ENCODE peak calls at places on chromosomes 3 and 15, in six cellular contexts. D is A549, O is mucosa of descending colon, W is aorta, L is MG63, T is heart right ventricle. X is an unnamed sample.

GRCh38 chr15:67043939-67044771 is 21.2 kb upstream of the SMAD3 start:
- DNase-seq in D (peak; percentile 89), O (no peak), W (peak; percentile 88), L (peak; percentile 95), T (no peak), X (peak; percentile 95)

GRCh38 chr15:62606376-62607164 is 436.0 kb upstream of the TPM1 start:
- DNase-seq in D (peak; percentile 80), O (no peak), W (no peak), L (peak; percentile 91), T (no peak), X (peak; percentile 94)

GRCh38 chr3:106913111-106913698 is 464.0 kb upstream of the CCDC54 start:
- DNase-seq in D (no peak), O (no peak), W (no peak), L (peak; percentile 34), T (no peak), X (peak; percentile 27)

GRCh38 chr3:147129665-147130064 is 276.7 kb downstream of the ZIC4 start:
- DNase-seq in D (no peak), O (no peak), W (no peak), L (no peak), T (no peak), X (no peak)

GRCh38 chr3:124032351-124032880 is 40.5 kb upstream of the ROPN1 start:
- DNase-seq in D (no peak), O (no peak), W (no peak), L (no peak), T (peak; percentile 84), X (peak; percentile 40)

GRCh38 chr15:90222538-90222937 is 11.2 kb downstream of the CIB1 start:
- DNase-seq in D (no peak), O (peak; percentile 7), W (no peak), L (no peak), T (no peak), X (no peak)

GRCh38 chr15:65987100-65987499 is 117.8 kb downstream of the RAB11A start:
- DNase-seq in D (no peak), O (no peak), W (no peak), L (no peak), T (no peak), X (no peak)

GRCh38 chr3:47762233-47762632 is 19.5 kb downstream of the SMARCC1 start:
- DNase-seq in D (no peak), O (no peak), W (no peak), L (no peak), T (no peak), X (peak; percentile 18)

GRCh38 chr3:72181231-72181630 is 396.3 kb upstream of the PROK2 start:
- DNase-seq in D (no peak), O (no peak), W (no peak), L (no peak), T (no peak), X (no peak)

GRCh38 chr3:61793056-61793455 is 231.7 kb downstream of the PTPRG start:
- DNase-seq in D (no peak), O (no peak), W (no peak), L (no peak), T (no peak), X (no peak)

GRCh38 chr3:45553469-45553974 is 41.0 kb upstream of the LIMD1 start:
- DNase-seq in D (no peak), O (no peak), W (no peak), L (peak; percentile 71), T (peak; percentile 71), X (peak; percentile 75)

GRCh38 chr3:45557471-45557870 is 37.1 kb upstream of the LIMD1 start:
- DNase-seq in D (no peak), O (no peak), W (no peak), L (no peak), T (no peak), X (no peak)

GRCh38 chr3:45555666-45556065 is 38.9 kb upstream of the LIMD1 start:
- DNase-seq in D (no peak), O (no peak), W (no peak), L (no peak), T (no peak), X (no peak)

GRCh38 chr3:45554001-45554691 is 40.4 kb upstream of the LIMD1 start:
- DNase-seq in D (no peak), O (no peak), W (no peak), L (no peak), T (peak; percentile 64), X (peak; percentile 49)

GRCh38 chr3:45555154-45555591 is 39.4 kb upstream of the LIMD1 start:
- DNase-seq in D (no peak), O (no peak), W (no peak), L (no peak), T (no peak), X (no peak)
- H3K4me3 ChIP-seq in D (no peak overlapping the region), O (no peak overlapping the region), W (no peak overlapping the region), L (no peak overlapping the region), T (no peak overlapping the region), X (no peak overlapping the region)

DNA sequence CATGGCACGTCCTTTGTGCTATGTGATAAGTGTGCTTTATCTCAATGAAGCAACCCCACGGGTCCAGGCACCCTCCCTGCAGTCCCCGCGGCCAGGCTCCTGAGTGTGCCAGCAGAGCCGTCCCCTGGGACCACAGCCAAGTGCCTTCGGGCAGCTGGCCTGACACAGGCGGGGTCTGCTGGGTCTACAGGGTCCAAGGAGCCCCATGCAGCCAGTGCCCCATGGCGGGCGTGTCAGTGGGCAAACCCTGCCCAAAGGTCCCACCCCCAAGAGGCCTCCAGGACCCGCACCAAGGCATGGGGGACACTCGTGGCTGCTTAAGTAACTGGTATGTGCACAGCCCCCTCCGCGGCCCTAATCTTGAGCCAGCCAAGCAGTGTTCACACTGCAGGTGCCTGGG is 35.3 kb downstream of the KLHL25 start:
- DNase-seq in D (no peak), O (no peak), W (peak; percentile 79), L (no peak), T (peak; percentile 52), X (no peak)
- H3K4me3 ChIP-seq in D (no peak overlapping the region), O (no peak overlapping the region), W (no peak overlapping the region), L (no peak overlapping the region), T (no peak overlapping the region), X (no peak overlapping the region)

GRCh38 chr15:92656089-92656488 is 514 bp upstream of the FAM174B start:
- DNase-seq in D (no peak), O (no peak), W (no peak), L (no peak), T (no peak), X (no peak)
- H3K4me3 ChIP-seq in D (peak overlapping the region; percentile 57), O (no peak overlapping the region), W (no peak overlapping the region), L (peak overlapping the region; percentile 45), T (no peak overlapping the region), X (no peak overlapping the region)

GRCh38 chr15:79922512-79923067 is 25.8 kb upstream of the MTHFS start:
- DNase-seq in D (no peak), O (no peak), W (no peak), L (no peak), T (no peak), X (no peak)

GRCh38 chr15:79923515-79924169 is 26.8 kb upstream of the MTHFS start:
- DNase-seq in D (peak; percentile 99), O (peak; percentile 99), W (peak; percentile 97), L (peak; percentile 97), T (peak; percentile 92), X (peak; percentile 95)

GRCh38 chr15:79923068-79923514 is 26.3 kb upstream of the MTHFS start:
- DNase-seq in D (peak; percentile 69), O (peak; percentile 87), W (peak; percentile 87), L (peak; percentile 69), T (peak; percentile 60), X (peak; percentile 42)

GRCh38 chr15:79919749-79920511 is 23.1 kb upstream of the MTHFS start:
- DNase-seq in D (no peak), O (no peak), W (no peak), L (no peak), T (no peak), X (no peak)

DNA sequence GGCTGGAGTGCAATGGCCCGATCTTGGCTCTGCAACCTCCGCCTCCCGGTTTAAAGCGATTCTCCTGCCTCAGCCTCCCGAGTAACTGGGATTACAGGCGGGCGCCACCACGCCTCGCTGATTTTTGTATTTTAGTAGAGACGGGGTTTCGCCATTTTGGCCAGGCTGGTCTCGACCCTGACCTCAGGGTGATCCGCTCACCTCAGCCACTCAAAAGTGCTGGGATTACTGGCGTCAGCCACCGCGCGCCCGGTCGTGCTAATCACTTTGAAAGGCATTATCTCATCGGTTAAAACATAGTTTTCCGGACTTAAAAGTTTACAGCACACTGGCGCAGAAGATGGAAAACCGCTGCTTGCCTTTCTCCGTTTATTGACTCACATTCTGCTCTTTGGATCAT is 27.6 kb upstream of the MTHFS start:
- DNase-seq in D (no peak), O (peak; percentile 58), W (no peak), L (no peak), T (no peak), X (no peak)
- H3K4me3 ChIP-seq in D (peak overlapping the region; percentile 90), O (peak overlapping the region; percentile 91), W (no peak overlapping the region), L (peak overlapping the region; percentile 84), T (peak overlapping the region; percentile 73), X (peak overlapping the region; percentile 88)

GRCh38 chr3:141739731-141740130 is 1.6 kb downstream of the RNF7 start:
- DNase-seq in D (no peak), O (no peak), W (no peak), L (no peak), T (no peak), X (no peak)

GRCh38 chr3:141738636-141739363 is 702 bp downstream of the RNF7 start:
- DNase-seq in D (peak; percentile 51), O (peak; percentile 87), W (no peak), L (no peak), T (peak; percentile 8), X (peak; percentile 63)

GRCh38 chr3:141743305-141743704 is 5.2 kb downstream of the RNF7 start:
- DNase-seq in D (no peak), O (no peak), W (no peak), L (no peak), T (no peak), X (no peak)

GRCh38 chr3:141737828-141738635 is at the start of gene RNF7:
- DNase-seq in D (peak; percentile 96), O (peak; percentile 97), W (peak; percentile 98), L (peak; percentile 96), T (peak; percentile 92), X (peak; percentile 96)

DNA sequence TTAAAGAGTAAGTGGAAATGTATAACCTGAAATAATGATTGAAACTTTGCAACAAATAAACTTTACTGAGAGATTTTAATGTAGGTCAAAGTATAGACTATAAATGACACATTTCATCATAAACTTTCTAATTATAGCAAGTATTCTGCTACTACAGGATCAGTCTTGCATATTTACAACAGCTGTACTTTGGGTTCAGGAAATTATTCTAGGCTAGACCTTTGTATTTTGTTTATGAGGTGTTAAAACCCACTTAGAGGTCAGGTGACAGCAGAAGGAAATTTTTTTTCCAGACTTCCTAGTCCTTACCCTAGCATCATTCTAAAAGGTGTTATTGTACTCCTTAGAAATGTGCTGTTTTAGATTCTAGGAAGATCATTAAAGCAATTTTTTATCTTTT is 2.3 kb downstream of the RNF7 start:
- DNase-seq in D (no peak), O (no peak), W (no peak), L (no peak), T (no peak), X (no peak)
- H3K4me3 ChIP-seq in D (no peak overlapping the region), O (no peak overlapping the region), W (no peak overlapping the region), L (peak overlapping the region; percentile 90), T (no peak overlapping the region), X (peak overlapping the region; percentile 100)

X was measured in fibroblast of pulmonary artery.